ENCODE peak calls at places on chromosome 10, in nine cellular contexts. One of them, this sample, is unnamed.

GRCh38 chr10:27654284-27654683 is 91.3 kb downstream of the MKX start:
- DNase-seq in transverse colon: no peak
- DNase-seq in ovary: no peak
- DNase-seq in tibial nerve: no peak
- DNase-seq in suprapubic skin: no peak
- DNase-seq in testis: no peak
- DNase-seq in body of pancreas: no peak
- DNase-seq in Peyer's patch: no peak
- DNase-seq in breast epithelium: no peak
- DNase-seq in this sample: no peak

GRCh38 chr10:52540479-52540984 is 226.5 kb downstream of the DKK1 start:
- DNase-seq in body of pancreas: no peak
- DNase-seq in ovary: no peak
- DNase-seq in Peyer's patch: no peak
- DNase-seq in suprapubic skin: no peak
- DNase-seq in testis: no peak
- DNase-seq in transverse colon: no peak
- DNase-seq in tibial nerve: no peak
- DNase-seq in breast epithelium: no peak
- DNase-seq in this sample: no peak

GRCh38 chr10:128210215-128211063 is 84.2 kb upstream of the MKI67 start:
- DNase-seq in transverse colon: peak; percentile 81
- DNase-seq in breast epithelium: peak; percentile 62
- DNase-seq in suprapubic skin: no peak
- DNase-seq in testis: peak; percentile 65
- DNase-seq in ovary: peak; percentile 29
- DNase-seq in body of pancreas: peak; percentile 64
- DNase-seq in tibial nerve: peak; percentile 37
- DNase-seq in Peyer's patch: peak; percentile 82
- DNase-seq in this sample: peak; percentile 6

GRCh38 chr10:58467931-58468635 is 44.6 kb upstream of the BICC1 start:
- DNase-seq in breast epithelium: no peak
- DNase-seq in tibial nerve: no peak
- DNase-seq in ovary: no peak
- DNase-seq in Peyer's patch: no peak
- DNase-seq in testis: no peak
- DNase-seq in body of pancreas: no peak
- DNase-seq in suprapubic skin: no peak
- DNase-seq in transverse colon: no peak
- DNase-seq in this sample: no peak

GRCh38 chr10:123294109-123294508 is 139.9 kb downstream of the BUB3 start:
- DNase-seq in transverse colon: no peak
- DNase-seq in testis: no peak
- DNase-seq in suprapubic skin: no peak
- DNase-seq in Peyer's patch: no peak
- DNase-seq in tibial nerve: no peak
- DNase-seq in body of pancreas: no peak
- DNase-seq in breast epithelium: no peak
- DNase-seq in ovary: no peak
- DNase-seq in this sample: no peak

GRCh38 chr10:11180228-11180627 is 162.6 kb downstream of the CELF2 start:
- DNase-seq in breast epithelium: no peak
- DNase-seq in transverse colon: peak; percentile 35
- DNase-seq in Peyer's patch: no peak
- DNase-seq in tibial nerve: no peak
- DNase-seq in ovary: no peak
- DNase-seq in testis: no peak
- DNase-seq in suprapubic skin: no peak
- DNase-seq in body of pancreas: no peak
- DNase-seq in this sample: no peak

GRCh38 chr10:543862-544822 is 145.3 kb downstream of the DIP2C start:
- DNase-seq in suprapubic skin: no peak
- DNase-seq in testis: no peak
- DNase-seq in body of pancreas: no peak
- DNase-seq in transverse colon: no peak
- DNase-seq in breast epithelium: peak; percentile 17
- DNase-seq in ovary: no peak
- DNase-seq in Peyer's patch: no peak
- DNase-seq in tibial nerve: no peak
- DNase-seq in this sample: no peak

GRCh38 chr10:11237571-11237970 is 219.9 kb downstream of the CELF2 start:
- DNase-seq in transverse colon: no peak
- DNase-seq in tibial nerve: no peak
- DNase-seq in Peyer's patch: no peak
- DNase-seq in suprapubic skin: no peak
- DNase-seq in breast epithelium: no peak
- DNase-seq in ovary: no peak
- DNase-seq in body of pancreas: no peak
- DNase-seq in testis: no peak
- DNase-seq in this sample: no peak

GRCh38 chr10:19930936-19931859 is 115.0 kb downstream of the PLXDC2 start:
- DNase-seq in breast epithelium: no peak
- DNase-seq in Peyer's patch: no peak
- DNase-seq in ovary: no peak
- DNase-seq in testis: peak; percentile 40
- DNase-seq in body of pancreas: peak; percentile 30
- DNase-seq in transverse colon: peak; percentile 56
- DNase-seq in suprapubic skin: no peak
- DNase-seq in tibial nerve: no peak
- DNase-seq in this sample: peak; percentile 27

GRCh38 chr10:6215683-6216484 is 13.2 kb downstream of the PFKFB3 start:
- DNase-seq in Peyer's patch: no peak
- DNase-seq in body of pancreas: no peak
- DNase-seq in ovary: no peak
- DNase-seq in tibial nerve: no peak
- DNase-seq in transverse colon: no peak
- DNase-seq in breast epithelium: no peak
- DNase-seq in testis: no peak
- DNase-seq in suprapubic skin: no peak
- DNase-seq in this sample: no peak

GRCh38 chr10:34282186-34282585 is 532.9 kb downstream of the PARD3 start:
- DNase-seq in body of pancreas: no peak
- DNase-seq in suprapubic skin: no peak
- DNase-seq in breast epithelium: no peak
- DNase-seq in testis: no peak
- DNase-seq in Peyer's patch: no peak
- DNase-seq in ovary: no peak
- DNase-seq in transverse colon: no peak
- DNase-seq in tibial nerve: no peak
- DNase-seq in this sample: no peak

GRCh38 chr10:25547391-25547790 is 372.6 kb downstream of the GPR158 start:
- DNase-seq in suprapubic skin: no peak
- DNase-seq in testis: no peak
- DNase-seq in breast epithelium: no peak
- DNase-seq in Peyer's patch: no peak
- DNase-seq in tibial nerve: no peak
- DNase-seq in body of pancreas: no peak
- DNase-seq in transverse colon: no peak
- DNase-seq in ovary: no peak
- DNase-seq in this sample: no peak

GRCh38 chr10:77229704-77230103 is 407.9 kb downstream of the KCNMA1 start:
- DNase-seq in body of pancreas: no peak
- DNase-seq in testis: no peak
- DNase-seq in ovary: no peak
- DNase-seq in tibial nerve: no peak
- DNase-seq in suprapubic skin: no peak
- DNase-seq in breast epithelium: no peak
- DNase-seq in transverse colon: no peak
- DNase-seq in Peyer's patch: no peak
- DNase-seq in this sample: no peak

GRCh38 chr10:34904191-34904590 is 89.1 kb upstream of the PARD3 start:
- DNase-seq in transverse colon: no peak
- DNase-seq in breast epithelium: no peak
- DNase-seq in suprapubic skin: no peak
- DNase-seq in body of pancreas: no peak
- DNase-seq in tibial nerve: no peak
- DNase-seq in ovary: no peak
- DNase-seq in testis: no peak
- DNase-seq in Peyer's patch: no peak
- DNase-seq in this sample: no peak

GRCh38 chr10:82150123-82150900 is 275.3 kb downstream of the NRG3 start:
- DNase-seq in ovary: no peak
- DNase-seq in tibial nerve: no peak
- DNase-seq in body of pancreas: peak; percentile 16
- DNase-seq in suprapubic skin: no peak
- DNase-seq in transverse colon: peak; percentile 20
- DNase-seq in testis: peak; percentile 38
- DNase-seq in breast epithelium: no peak
- DNase-seq in Peyer's patch: no peak
- DNase-seq in this sample: no peak

GRCh38 chr10:118754132-118754555 is 626 bp downstream of the CACUL1 start:
- DNase-seq in testis: peak; percentile 65
- DNase-seq in transverse colon: peak; percentile 34
- DNase-seq in breast epithelium: peak; percentile 81
- DNase-seq in suprapubic skin: no peak
- DNase-seq in Peyer's patch: peak; percentile 73
- DNase-seq in tibial nerve: no peak
- DNase-seq in ovary: no peak
- DNase-seq in body of pancreas: peak; percentile 34
- DNase-seq in this sample: peak; percentile 76

GRCh38 chr10:102381983-102382382 is 13.5 kb upstream of the NFKB2 start:
- DNase-seq in ovary: no peak
- DNase-seq in body of pancreas: no peak
- DNase-seq in testis: no peak
- DNase-seq in Peyer's patch: no peak
- DNase-seq in breast epithelium: no peak
- DNase-seq in suprapubic skin: no peak
- DNase-seq in transverse colon: no peak
- DNase-seq in tibial nerve: no peak
- DNase-seq in this sample: no peak

GRCh38 chr10:24358022-24358421 is 149.1 kb downstream of the KIAA1217 start:
- DNase-seq in breast epithelium: no peak
- DNase-seq in suprapubic skin: no peak
- DNase-seq in tibial nerve: no peak
- DNase-seq in ovary: no peak
- DNase-seq in body of pancreas: no peak
- DNase-seq in testis: no peak
- DNase-seq in Peyer's patch: no peak
- DNase-seq in transverse colon: no peak
- DNase-seq in this sample: no peak

GRCh38 chr10:13340626-13341370 is 7.3 kb downstream of the SEPHS1 start:
- DNase-seq in ovary: no peak
- DNase-seq in Peyer's patch: no peak
- DNase-seq in transverse colon: peak; percentile 62
- DNase-seq in tibial nerve: no peak
- DNase-seq in suprapubic skin: no peak
- DNase-seq in body of pancreas: no peak
- DNase-seq in breast epithelium: no peak
- DNase-seq in testis: no peak
- DNase-seq in this sample: no peak

DNA sequence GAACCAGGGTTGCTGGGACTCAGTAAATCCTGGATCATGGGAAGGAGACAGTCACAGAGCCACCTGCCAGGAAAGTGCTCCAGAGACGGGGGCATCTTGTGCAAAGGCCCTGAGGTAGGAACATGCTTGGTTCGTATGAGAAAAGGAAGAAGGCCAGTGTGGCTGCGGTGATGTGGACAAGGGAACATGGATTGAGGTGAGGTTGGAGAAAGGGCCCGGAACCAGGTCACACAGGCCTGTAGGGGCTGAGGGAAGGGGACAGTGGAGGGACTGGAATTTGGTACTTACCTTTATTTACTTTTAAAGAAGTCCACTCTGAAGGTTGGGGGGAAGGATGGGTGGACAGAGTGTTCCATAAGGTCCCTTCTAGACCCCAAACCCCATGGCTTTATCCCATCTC is 32.9 kb upstream of the CXCL12 start:
- DNase-seq in tibial nerve: no peak
- DNase-seq in transverse colon: no peak
- DNase-seq in suprapubic skin: no peak
- DNase-seq in breast epithelium: no peak
- DNase-seq in testis: no peak
- DNase-seq in ovary: no peak
- DNase-seq in body of pancreas: no peak
- DNase-seq in Peyer's patch: no peak
- DNase-seq in this sample: no peak
- H3K36me3 ChIP-seq in tibial nerve: no peaks in the 10 kb centered on the region
- H3K36me3 ChIP-seq in transverse colon: no peaks in the 10 kb centered on the region
- H3K36me3 ChIP-seq in suprapubic skin: no peaks in the 10 kb centered on the region
- H3K36me3 ChIP-seq in breast epithelium: no peaks in the 10 kb centered on the region
- H3K36me3 ChIP-seq in testis: no peaks in the 10 kb centered on the region
- H3K36me3 ChIP-seq in ovary: no peaks in the 10 kb centered on the region
- H3K36me3 ChIP-seq in body of pancreas: no peaks in the 10 kb centered on the region
- H3K36me3 ChIP-seq in Peyer's patch: no peaks in the 10 kb centered on the region
- H3K36me3 ChIP-seq in this sample: no peaks in the 10 kb centered on the region

GRCh38 chr10:69152002-69152401 is 28.0 kb downstream of the VPS26A start:
- DNase-seq in transverse colon: no peak
- DNase-seq in testis: no peak
- DNase-seq in tibial nerve: no peak
- DNase-seq in breast epithelium: no peak
- DNase-seq in suprapubic skin: no peak
- DNase-seq in Peyer's patch: no peak
- DNase-seq in body of pancreas: no peak
- DNase-seq in ovary: no peak
- DNase-seq in this sample: no peak

GRCh38 chr10:69153227-69153626 is 26.8 kb upstream of the SUPV3L1 start:
- DNase-seq in tibial nerve: no peak
- DNase-seq in breast epithelium: no peak
- DNase-seq in body of pancreas: no peak
- DNase-seq in testis: no peak
- DNase-seq in ovary: no peak
- DNase-seq in Peyer's patch: no peak
- DNase-seq in transverse colon: no peak
- DNase-seq in suprapubic skin: no peak
- DNase-seq in this sample: no peak
- TF ChIP-seq POLR2A in tibial nerve: no peak
- TF ChIP-seq POLR2A in breast epithelium: no peak
- TF ChIP-seq POLR2A in body of pancreas: no peak
- TF ChIP-seq POLR2A in testis: no peak
- TF ChIP-seq POLR2A in ovary: no peak
- TF ChIP-seq POLR2A in Peyer's patch: no peak
- TF ChIP-seq POLR2A in transverse colon: no peak
- TF ChIP-seq POLR2A in suprapubic skin: no peak
- TF ChIP-seq POLR2A in this sample: no peak

GRCh38 chr10:89481662-89482061 is 53.7 kb downstream of the SLC16A12 start:
- DNase-seq in ovary: no peak
- DNase-seq in testis: no peak
- DNase-seq in body of pancreas: no peak
- DNase-seq in tibial nerve: no peak
- DNase-seq in transverse colon: no peak
- DNase-seq in breast epithelium: no peak
- DNase-seq in suprapubic skin: no peak
- DNase-seq in Peyer's patch: no peak
- DNase-seq in this sample: no peak
- H3K27ac ChIP-seq in ovary: no peak overlapping the region
- H3K27ac ChIP-seq in testis: peak overlapping the region; percentile 54
- H3K27ac ChIP-seq in body of pancreas: no peak overlapping the region
- H3K27ac ChIP-seq in tibial nerve: peak overlapping the region; percentile 60
- H3K27ac ChIP-seq in transverse colon: peak overlapping the region; percentile 62
- H3K27ac ChIP-seq in breast epithelium: peak overlapping the region; percentile 74
- H3K27ac ChIP-seq in suprapubic skin: peak overlapping the region; percentile 67
- H3K27ac ChIP-seq in Peyer's patch: peak overlapping the region; percentile 65
- H3K27ac ChIP-seq in this sample: peak overlapping the region; percentile 66

DNA sequence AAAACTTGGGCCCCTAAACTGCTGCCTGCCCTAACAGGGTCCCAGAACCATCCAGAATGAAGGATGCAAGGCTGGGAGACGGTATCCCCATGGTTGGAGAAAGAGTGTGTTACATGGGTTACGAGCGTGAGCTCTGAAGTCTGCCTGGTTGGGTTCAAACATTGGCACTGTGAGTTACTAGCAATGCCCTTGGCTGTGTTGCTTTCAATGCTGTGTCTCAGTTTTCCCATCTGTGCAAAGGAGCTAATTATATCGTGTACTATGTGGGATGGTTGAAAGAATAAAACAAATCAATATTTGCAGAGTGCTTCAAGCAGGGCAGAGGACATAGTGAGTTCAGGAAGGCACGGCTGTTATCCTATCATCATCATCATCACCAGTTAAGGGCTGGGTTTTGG is 114.7 kb downstream of the ZMIZ1 start:
- DNase-seq in testis: no peak
- DNase-seq in transverse colon: no peak
- DNase-seq in breast epithelium: no peak
- DNase-seq in ovary: no peak
- DNase-seq in body of pancreas: no peak
- DNase-seq in Peyer's patch: no peak
- DNase-seq in suprapubic skin: no peak
- DNase-seq in tibial nerve: no peak
- DNase-seq in this sample: no peak
- H3K36me3 ChIP-seq in testis: no peaks in the 10 kb centered on the region
- H3K36me3 ChIP-seq in transverse colon: no peaks in the 10 kb centered on the region
- H3K36me3 ChIP-seq in breast epithelium: no peaks in the 10 kb centered on the region
- H3K36me3 ChIP-seq in ovary: no peaks in the 10 kb centered on the region
- H3K36me3 ChIP-seq in body of pancreas: no peaks in the 10 kb centered on the region
- H3K36me3 ChIP-seq in Peyer's patch: no peaks in the 10 kb centered on the region
- H3K36me3 ChIP-seq in suprapubic skin: peaks cover 9% of the 10 kb centered on the region
- H3K36me3 ChIP-seq in tibial nerve: peaks cover 8% of the 10 kb centered on the region
- H3K36me3 ChIP-seq in this sample: no peaks in the 10 kb centered on the region